ENCODE peak calls at places on chromosome 5, in nine cellular contexts. F is ELR, R is DMS153, Y is endodermal cell, Z is EH, A is M059J, P is H9, Q is HuH-7.5, U is T-helper 9 cell. W is an unnamed sample.

GRCh38 chr5:172336264-172336663 is 52.7 kb upstream of the UBTD2 start:
- DNase-seq in F (no peak), U (no peak), Y (no peak), R (no peak), Q (no peak), P (no peak), A (no peak), Z (no peak), W (no peak)

GRCh38 chr5:151451626-151452520 is 4.5 kb downstream of the SLC36A1 start:
- DNase-seq in F (peak; percentile 71), A (peak; percentile 52), Z (peak; percentile 60), Q (no peak), P (no peak), Y (no peak), U (no peak), R (no peak), W (no peak)

GRCh38 chr5:179863449-179864085 is 5.0 kb upstream of the MRNIP start:
- DNase-seq in A (no peak), R (no peak), Y (no peak), P (no peak), Z (no peak), F (no peak), Q (no peak), U (no peak), W (no peak)

GRCh38 chr5:157721159-157721558 is 10.1 kb upstream of the THG1L start:
- DNase-seq in F (no peak), Q (no peak), U (no peak), Z (no peak), Y (no peak), A (no peak), P (no peak), R (no peak), W (no peak)

GRCh38 chr5:2207966-2208544 is 325.3 kb upstream of the IRX4 start:
- DNase-seq in F (no peak), Q (peak; percentile 27), R (peak; percentile 35), A (peak; percentile 6), P (peak; percentile 80), U (no peak), Z (no peak), Y (peak; percentile 91), W (no peak)

GRCh38 chr5:56910123-56910951 is 941 bp downstream of the SETD9 start:
- DNase-seq in Z (no peak), U (peak; percentile 11), A (peak; percentile 59), Y (peak; percentile 47), F (peak; percentile 75), R (peak; percentile 5), P (no peak), Q (no peak), W (no peak)

GRCh38 chr5:113042491-113043243 is 66.1 kb downstream of the DCP2 start:
- DNase-seq in R (no peak), P (no peak), Q (no peak), A (no peak), U (no peak), Y (peak; percentile 20), Z (no peak), F (no peak), W (no peak)

GRCh38 chr5:28014779-28015178 is 976.4 kb upstream of the CDH9 start:
- DNase-seq in P (no peak), U (no peak), Q (no peak), F (peak; percentile 5), Y (peak; percentile 69), R (peak; percentile 1), Z (no peak), A (peak; percentile 29), W (no peak)

GRCh38 chr5:137646761-137647160 is 89.1 kb downstream of the KLHL3 start:
- DNase-seq in Z (no peak), Q (no peak), F (no peak), R (no peak), A (no peak), U (no peak), P (no peak), Y (no peak), W (no peak)

GRCh38 chr5:112776301-112776856 is 38.7 kb downstream of the APC start:
- DNase-seq in F (peak; percentile 89), P (no peak), R (no peak), A (peak; percentile 79), Y (no peak), Z (peak; percentile 74), Q (no peak), U (no peak), W (no peak)

GRCh38 chr5:132183723-132184122 is 43.9 kb downstream of the P4HA2 start:
- DNase-seq in U (no peak), A (peak; percentile 57), Q (no peak), F (peak; percentile 46), Y (no peak), P (no peak), R (no peak), Z (peak; percentile 43), W (no peak)

GRCh38 chr5:1364211-1364610 is 19.3 kb upstream of the CLPTM1L start:
- DNase-seq in R (no peak), P (no peak), Z (no peak), F (no peak), Q (no peak), Y (no peak), U (no peak), A (no peak), W (no peak)

GRCh38 chr5:139638090-139638735 is 9.9 kb upstream of the CXXC5 start:
- DNase-seq in Z (peak; percentile 87), U (no peak), A (peak; percentile 91), R (peak; percentile 51), Q (peak; percentile 81), P (no peak), F (peak; percentile 67), Y (peak; percentile 78), W (peak; percentile 58)

GRCh38 chr5:119330367-119331183 is 25.2 kb upstream of the TNFAIP8 start:
- DNase-seq in R (no peak), A (no peak), F (no peak), P (no peak), Y (peak; percentile 39), Q (no peak), Z (no peak), U (peak; percentile 39), W (no peak)

GRCh38 chr5:125433457-125433856 is 687.0 kb upstream of the ZNF608 start:
- DNase-seq in Y (no peak), P (no peak), Q (no peak), U (no peak), A (no peak), F (no peak), R (no peak), Z (no peak), W (no peak)

GRCh38 chr5:145680744-145681143 is 154.4 kb downstream of the PRELID2 start:
- DNase-seq in P (no peak), U (no peak), Y (no peak), Q (no peak), F (no peak), R (no peak), A (no peak), Z (no peak), W (no peak)

GRCh38 chr5:75524071-75524470 is 12.4 kb downstream of the POLK start:
- DNase-seq in Y (no peak), Q (no peak), Z (peak; percentile 26), A (no peak), U (no peak), F (no peak), P (no peak), R (no peak), W (no peak)

GRCh38 chr5:93606384-93606752 is 23.3 kb downstream of the NR2F1 start:
- DNase-seq in P (no peak), A (no peak), U (no peak), F (no peak), Q (no peak), R (no peak), Z (no peak), Y (no peak), W (no peak)

GRCh38 chr5:132387649-132388117 is 18.2 kb downstream of the SLC22A5 start:
- DNase-seq in Y (peak; percentile 57), P (no peak), U (no peak), Q (no peak), R (no peak), F (peak; percentile 99), A (peak; percentile 99), Z (peak; percentile 100), W (no peak)

GRCh38 chr5:163953883-163954282 is 448.5 kb downstream of the MAT2B start:
- DNase-seq in R (no peak), A (no peak), U (no peak), Y (no peak), Q (no peak), P (no peak), F (no peak), Z (no peak), W (no peak)

GRCh38 chr5:107669543-107670027 is 1.2 kb downstream of the EFNA5 start:
- DNase-seq in U (no peak), P (peak; percentile 55), Q (no peak), A (peak; percentile 51), R (no peak), F (peak; percentile 49), Z (no peak), Y (no peak), W (peak; percentile 52)

GRCh38 chr5:142685418-142686209 is at the start of gene FGF1:
- DNase-seq in Q (no peak), A (peak; percentile 76), R (no peak), U (no peak), Y (peak; percentile 64), F (no peak), Z (no peak), P (no peak), W (no peak)

GRCh38 chr5:158979749-158980521 is 119.8 kb downstream of the EBF1 start:
- DNase-seq in R (peak; percentile 26), Z (peak; percentile 14), U (no peak), Y (peak; percentile 68), Q (no peak), A (peak; percentile 40), F (peak; percentile 45), P (no peak), W (no peak)

GRCh38 chr5:32794086-32794485 is 83.0 kb downstream of the NPR3 start:
- DNase-seq in R (no peak), Z (peak; percentile 64), Q (no peak), F (peak; percentile 71), U (no peak), A (peak; percentile 58), Y (peak; percentile 53), P (peak; percentile 33), W (peak; percentile 45)

GRCh38 chr5:139760066-139761056 is 35.2 kb upstream of the PSD2 start:
- DNase-seq in R (no peak), P (no peak), A (peak; percentile 82), U (no peak), Y (peak; percentile 48), F (peak; percentile 63), Z (peak; percentile 58), Q (no peak), W (no peak)

GRCh38 chr5:157952374-157952685 is 93.4 kb upstream of the CLINT1 start:
- DNase-seq in A (no peak), P (no peak), Y (no peak), Z (peak; percentile 16), F (no peak), Q (no peak), U (no peak), R (no peak), W (no peak)

GRCh38 chr5:125311743-125312142 is 565.3 kb upstream of the ZNF608 start:
- DNase-seq in Q (no peak), P (no peak), A (peak; percentile 85), F (peak; percentile 95), Z (peak; percentile 92), R (no peak), U (no peak), Y (no peak), W (peak; percentile 10)

GRCh38 chr5:153816870-153817269 is 221.8 kb downstream of the FAM114A2 start:
- DNase-seq in U (no peak), A (peak; percentile 81), Q (no peak), Z (peak; percentile 53), Y (no peak), P (no peak), F (no peak), R (no peak), W (no peak)

GRCh38 chr5:73890569-73890968 is 264.6 kb downstream of the ARHGEF28 start:
- DNase-seq in Z (no peak), A (no peak), Y (no peak), P (no peak), U (no peak), F (no peak), Q (no peak), R (no peak), W (no peak)

GRCh38 chr5:119521232-119521631 is 68.9 kb downstream of the HSD17B4 start:
- DNase-seq in Q (no peak), Y (no peak), U (no peak), A (no peak), P (no peak), Z (no peak), R (no peak), F (no peak), W (no peak)

GRCh38 chr5:29744618-29745017 is 1448.9 kb upstream of the CDH6 start:
- DNase-seq in R (no peak), F (no peak), Q (no peak), U (no peak), Y (no peak), A (no peak), Z (no peak), P (no peak), W (no peak)

W was measured in 8988T.